ENCODE peak calls at places on chromosomes 7 and 10, in five cellular contexts. E is astrocyte of the hippocampus, Y is DMS53, I is AG08396, J is uterus. S is an unnamed sample.

GRCh38 chr7:26156454-26157365 is 4.7 kb downstream of the NFE2L3 start:
- DNase-seq in E (peak; percentile 95), Y (peak; percentile 71), I (peak; percentile 78), J (no peak), S (peak; percentile 99)

GRCh38 chr7:90407484-90407821 is 4.2 kb downstream of the CLDN12 start:
- DNase-seq in E (no peak), Y (no peak), I (no peak), J (no peak), S (no peak)

GRCh38 chr10:58104419-58104818 is 163.3 kb downstream of the IPMK start:
- DNase-seq in E (peak; percentile 85), Y (no peak), I (no peak), J (no peak), S (no peak)

GRCh38 chr10:127908106-127908957 is 1.4 kb downstream of the PTPRE start:
- DNase-seq in E (peak; percentile 39), Y (peak; percentile 25), I (peak; percentile 80), J (no peak), S (peak; percentile 40)

GRCh38 chr10:34495938-34496337 is 319.2 kb downstream of the PARD3 start:
- DNase-seq in E (no peak), Y (peak; percentile 23), I (no peak), J (no peak), S (peak; percentile 10)

GRCh38 chr7:28028471-28028870 is 152.1 kb downstream of the JAZF1 start:
- DNase-seq in E (no peak), Y (no peak), I (no peak), J (no peak), S (no peak)

GRCh38 chr10:85916999-85917573 is 449.5 kb downstream of the GRID1 start:
- DNase-seq in E (peak; percentile 10), Y (peak; percentile 58), I (no peak), J (no peak), S (no peak)

GRCh38 chr10:100743626-100744135 is 1.7 kb upstream of the PAX2 start:
- DNase-seq in E (no peak), Y (peak; percentile 69), I (peak; percentile 85), J (no peak), S (peak; percentile 78)

GRCh38 chr10:72272689-72273409 is 875 bp upstream of the DDIT4 start:
- DNase-seq in E (peak; percentile 96), Y (peak; percentile 90), I (peak; percentile 91), J (peak; percentile 95), S (peak; percentile 83)

GRCh38 chr7:10469476-10469875 is 504.2 kb upstream of the PHF14 start:
- DNase-seq in E (no peak), Y (no peak), I (no peak), J (no peak), S (no peak)